ENCODE peak calls at places on chromosomes 4 and X, in seven cellular contexts. F is endothelial cell; D is activated T-cell treated with anti-CD3 and anti-CD28 coated beads, Interleukin-2, amount 50 U/mL, for 4 hours; I is activated T-helper 1 cell treated with Interleukin-2 at 50 U/mL for 16 hours; Z is Right ventricle myocardium superior; V is activated naive CD4-positive, alpha-beta T cell treated with anti-CD3 and anti-CD28 coated beads, Interleukin-2, amount 50 U/mL, for 72 hours; U is dorsolateral prefrontal cortex. R is an unnamed sample.

GRCh38 chr4:79016878-79017277 is 77.6 kb upstream of the PAQR3 start:
- DNase-seq in Z (no peak), D (no peak), U (no peak), I (no peak), F (no peak), V (no peak), R (no peak)

GRCh38 chrX:42107495-42108139 is 184.3 kb upstream of the CASK start:
- DNase-seq in F (no peak), Z (no peak), U (no peak), D (no peak), I (no peak), V (peak), R (no peak)

GRCh38 chr4:151879705-151880104 is 118.9 kb upstream of the GATB start:
- DNase-seq in F (no peak), U (no peak), V (no peak), D (no peak), I (no peak), Z (no peak), R (no peak)

GRCh38 chrX:55135171-55135570 is 46.4 kb downstream of the PAGE2 start:
- DNase-seq in F (peak), D (peak), Z (peak), I (peak), V (no peak), U (peak), R (peak)

GRCh38 chr4:45155081-45155777 is 428.9 kb upstream of the GNPDA2 start:
- DNase-seq in F (no peak), D (no peak), Z (no peak), U (no peak), V (no peak), I (no peak), R (no peak)

GRCh38 chr4:7512946-7513345 is 78.2 kb upstream of the PSAPL1 start:
- DNase-seq in I (no peak), F (no peak), D (no peak), Z (no peak), V (no peak), U (no peak), R (no peak)

GRCh38 chr4:94895081-94895480 is 137.3 kb downstream of the BMPR1B start:
- DNase-seq in F (no peak), V (no peak), U (no peak), I (no peak), D (no peak), Z (no peak), R (no peak)

GRCh38 chrX:127552571-127552970 is 499.6 kb downstream of the ACTRT1 start:
- DNase-seq in D (no peak), F (no peak), U (no peak), V (no peak), Z (no peak), I (no peak), R (no peak)

GRCh38 chr4:77797239-77797638 is 21.9 kb downstream of the CNOT6L start:
- DNase-seq in Z (no peak), V (no peak), D (no peak), F (no peak), I (no peak), U (no peak), R (no peak)

GRCh38 chr4:76738081-76738931 is 159.6 kb downstream of the SOWAHB start:
- DNase-seq in U (no peak), F (no peak), V (peak), Z (no peak), I (no peak), D (no peak), R (no peak)

GRCh38 chrX:55709735-55710134 is 7.8 kb upstream of the RRAGB start:
- DNase-seq in V (no peak), U (no peak), Z (no peak), F (no peak), I (no peak), D (no peak), R (peak)

GRCh38 chrX:51899741-51900140 is 6.3 kb downstream of the MAGED1 start:
- DNase-seq in U (no peak), Z (no peak), F (no peak), V (no peak), I (no peak), D (no peak), R (no peak)

GRCh38 chr4:6115342-6115741 is 85.0 kb downstream of the JAKMIP1 start:
- DNase-seq in F (no peak), I (no peak), U (no peak), D (no peak), Z (no peak), V (no peak), R (no peak)

GRCh38 chrX:153665726-153666306 is 7.8 kb downstream of the PNCK start:
- DNase-seq in U (no peak), V (no peak), D (no peak), I (no peak), Z (no peak), F (no peak), R (no peak)

GRCh38 chr4:56958111-56958517 is 19.3 kb downstream of the NOA1 start:
- DNase-seq in F (no peak), U (peak), I (no peak), V (no peak), D (no peak), Z (peak), R (no peak)

GRCh38 chr4:120769227-120769626 is 153.3 kb downstream of the PRDM5 start:
- DNase-seq in D (no peak), V (no peak), U (no peak), Z (no peak), F (no peak), I (no peak), R (no peak)

GRCh38 chr4:22514431-22514830 is 1.4 kb downstream of the ADGRA3 start:
- DNase-seq in U (no peak), D (no peak), I (no peak), Z (no peak), F (no peak), V (no peak), R (no peak)

GRCh38 chr4:180059216-180059881 is 2183.9 kb upstream of the TENM3 start:
- DNase-seq in I (no peak), F (peak), V (peak), Z (no peak), D (no peak), U (no peak), R (no peak)

GRCh38 chr4:184397516-184398163 is 76.7 kb downstream of the IRF2 start:
- DNase-seq in I (no peak), U (peak), Z (no peak), D (no peak), V (no peak), F (no peak), R (no peak)

GRCh38 chr4:102503301-102503746 is 2.2 kb downstream of the NFKB1 start:
- DNase-seq in V (no peak), U (no peak), Z (no peak), F (no peak), D (no peak), I (no peak), R (no peak)

GRCh38 chr4:7195546-7196282 is 3.4 kb downstream of the SORCS2 start:
- DNase-seq in V (no peak), Z (no peak), I (no peak), U (no peak), F (no peak), D (no peak), R (no peak)

GRCh38 chr4:109278594-109279031 is 23.8 kb downstream of the COL25A1 start:
- DNase-seq in U (no peak), D (no peak), V (no peak), Z (no peak), I (no peak), F (no peak), R (no peak)

GRCh38 chr4:57403591-57403990 is 293.4 kb upstream of the IGFBP7 start:
- DNase-seq in I (no peak), D (no peak), U (no peak), V (no peak), F (no peak), Z (no peak), R (no peak)

R was measured in Caco-2.